ENCODE peak calls at places on chromosomes 4 and X, in seven cellular contexts. Y is stimulated activated CD8-positive, alpha-beta memory T cell treated with anti-CD3 and anti-CD28 coated beads, Interleukin-15, amount 100 ng/mL, for 4 hours; P is left lung; R is heart right ventricle; T is NCI-H1105 treated with DMSO at 0.1 percent for 48 hours; C is fibroblast of pulmonary artery; M is iPS DF 19.7. S is an unnamed sample.

GRCh38 chr4:81032805-81033684 is 2.5 kb downstream of the BMP3 start:
- DNase-seq in C (no peak), P (no peak), Y (no peak), M (no peak), R (no peak), T (peak; percentile 16), S (no peak)

GRCh38 chr4:12852338-12853307 is 631.5 kb downstream of the RAB28 start:
- DNase-seq in C (peak; percentile 81), M (peak; percentile 63), Y (no peak), P (no peak), T (peak; percentile 58), R (no peak), S (peak; percentile 5)

GRCh38 chr4:1960170-1960825 is 48.5 kb downstream of the NELFA start:
- DNase-seq in C (peak; percentile 41), T (no peak), P (no peak), M (no peak), R (no peak), Y (no peak), S (no peak)

GRCh38 chrX:153960077-153960476 is 11.5 kb downstream of the HCFC1 start:
- DNase-seq in T (no peak), M (no peak), C (no peak), Y (no peak), R (no peak), P (no peak), S (no peak)

GRCh38 chr4:81885016-81885415 is 413.3 kb upstream of the RASGEF1B start:
- DNase-seq in C (no peak), M (no peak), T (no peak), Y (no peak), P (no peak), R (no peak), S (no peak)

GRCh38 chr4:126758493-126758892 is 874.3 kb upstream of the INTU start:
- DNase-seq in Y (no peak), T (no peak), C (no peak), M (no peak), R (no peak), P (no peak), S (no peak)

GRCh38 chr4:105196523-105197145 is 50.0 kb downstream of the TET2 start:
- DNase-seq in P (no peak), C (no peak), M (no peak), R (no peak), Y (no peak), T (no peak), S (no peak)

GRCh38 chr4:13905543-13905942 is 278.0 kb upstream of the BOD1L1 start:
- DNase-seq in Y (no peak), P (no peak), T (no peak), R (no peak), C (peak; percentile 92), M (no peak), S (no peak)

GRCh38 chr4:109332926-109333464 is 30.5 kb upstream of the COL25A1 start:
- DNase-seq in M (peak; percentile 17), R (no peak), T (no peak), C (peak; percentile 2), Y (no peak), P (no peak), S (no peak)

GRCh38 chr4:38062088-38062893 is 102.1 kb downstream of the PTTG2 start:
- DNase-seq in R (peak; percentile 87), P (peak; percentile 70), C (peak; percentile 91), T (peak; percentile 35), Y (peak; percentile 32), M (peak; percentile 40), S (no peak)

S was measured in cerebellar nuclear complex.